ENCODE peak calls at places on chromosomes 1 and 21, in eight cellular contexts. O is tibial nerve; E is NK-92 treated with Interleukin-12 subunit alpha and Interleukin-12 subunit beta, amount 100 ng/mL, for 24 hours; U is stimulated activated CD8-positive, alpha-beta memory T cell treated with anti-CD3 and anti-CD28 coated beads, Interleukin-4, amount 100 ng/mL, for 1 hour; Z is dermis blood vessel endothelial cell; P is omental fat pad; R is activated T-cell treated with anti-CD3 and anti-CD28 coated beads, Interleukin-2, amount 50 U/mL, for 1 hour; H is HT1080. J is an unnamed sample.

GRCh38 chr1:165988817-165989216 is 161.4 kb downstream of the UCK2 start:
- DNase-seq in H (no peak), O (no peak), P (no peak), Z (no peak), E (no peak), U (no peak), R (no peak), J (no peak)

GRCh38 chr1:241269116-241269515 is 87.9 kb downstream of the RGS7 start:
- DNase-seq in U (no peak), H (no peak), O (no peak), E (no peak), P (no peak), Z (peak; percentile 32), R (no peak), J (no peak)

GRCh38 chr21:46627726-46628125 is 7.7 kb upstream of the PRMT2 start:
- DNase-seq in E (no peak), H (no peak), U (no peak), R (no peak), O (no peak), Z (no peak), P (no peak), J (no peak)

GRCh38 chr1:174580801-174581200 is 133.0 kb downstream of the GPR52 start:
- DNase-seq in P (no peak), E (no peak), H (no peak), O (no peak), R (no peak), Z (no peak), U (no peak), J (no peak)

GRCh38 chr1:167094690-167095089 is 815 bp downstream of the STYXL2 start:
- DNase-seq in R (no peak), Z (no peak), O (no peak), H (no peak), U (no peak), P (no peak), E (no peak), J (peak; percentile 68)

GRCh38 chr1:100308777-100309176 is 42.8 kb downstream of the RTCA start:
- DNase-seq in U (no peak), R (no peak), Z (peak; percentile 81), P (no peak), O (no peak), H (peak; percentile 49), E (no peak), J (no peak)

GRCh38 chr1:227416156-227416865 is 98.0 kb upstream of the CDC42BPA start:
- DNase-seq in E (no peak), H (no peak), R (no peak), P (no peak), U (no peak), Z (no peak), O (no peak), J (no peak)

GRCh38 chr1:241311056-241311746 is 45.8 kb downstream of the RGS7 start:
- DNase-seq in Z (peak; percentile 32), H (peak; percentile 64), R (no peak), U (no peak), P (no peak), E (no peak), O (no peak), J (no peak)

J was measured in ascending aorta.